ENCODE peak calls at places on chromosome 21, in nine cellular contexts. Y is prostate gland, J is body of pancreas, C is tibial nerve, M is IMR-90, E is HCT116, S is heart left ventricle, X is uterus, Z is breast epithelium. B is an unnamed sample.

GRCh38 chr21:44063151-44063912 is 43.9 kb upstream of the PWP2 start:
- DNase-seq in Y (no peak), J (no peak), C (no peak), M (no peak), E (no peak), S (no peak), X (no peak), Z (no peak), B (no peak)

GRCh38 chr21:25639922-25640670 is 1.0 kb downstream of the JAM2 start:
- DNase-seq in Y (peak; percentile 5), J (no peak), C (peak; percentile 21), M (no peak), E (no peak), S (peak; percentile 54), X (peak; percentile 38), Z (no peak), B (no peak)

GRCh38 chr21:19268634-19269138 is 865.1 kb upstream of the TMPRSS15 start:
- DNase-seq in Y (no peak), J (no peak), C (no peak), M (no peak), E (no peak), S (no peak), X (no peak), Z (no peak), B (no peak)

GRCh38 chr21:32189688-32190483 is 89.0 kb downstream of the MIS18A start:
- DNase-seq in Y (no peak), J (no peak), C (no peak), M (no peak), E (no peak), S (no peak), X (no peak), Z (no peak), B (no peak)

GRCh38 chr21:32377506-32377905 is 15.3 kb downstream of the URB1 start:
- DNase-seq in Y (no peak), J (no peak), C (no peak), M (no peak), E (no peak), S (no peak), X (no peak), Z (no peak), B (no peak)

GRCh38 chr21:45341779-45342178 is 54.1 kb upstream of the POFUT2 start:
- DNase-seq in Y (no peak), J (no peak), C (no peak), M (no peak), E (no peak), S (no peak), X (no peak), Z (no peak), B (no peak)

GRCh38 chr21:36150192-36150711 is 6.4 kb upstream of the DOP1B start:
- DNase-seq in Y (no peak), J (no peak), C (no peak), M (peak; percentile 54), E (no peak), S (peak; percentile 68), X (peak; percentile 56), Z (peak; percentile 50), B (no peak)

GRCh38 chr21:42411197-42411869 is 7.6 kb downstream of the UBASH3A start:
- DNase-seq in Y (no peak), J (no peak), C (no peak), M (no peak), E (no peak), S (no peak), X (no peak), Z (no peak), B (no peak)

GRCh38 chr21:15212214-15212613 is 147.4 kb upstream of the NRIP1 start:
- DNase-seq in Y (no peak), J (no peak), C (no peak), M (no peak), E (no peak), S (no peak), X (no peak), Z (no peak), B (no peak)

GRCh38 chr21:15208787-15209186 is 144.0 kb upstream of the NRIP1 start:
- DNase-seq in Y (no peak), J (no peak), C (no peak), M (no peak), E (no peak), S (no peak), X (no peak), Z (no peak), B (no peak)

GRCh38 chr21:15211491-15212133 is 146.8 kb upstream of the NRIP1 start:
- DNase-seq in Y (no peak), J (no peak), C (no peak), M (no peak), E (no peak), S (no peak), X (no peak), Z (no peak), B (no peak)

GRCh38 chr21:15209224-15209623 is 144.4 kb upstream of the NRIP1 start:
- DNase-seq in Y (no peak), J (no peak), C (no peak), M (no peak), E (no peak), S (no peak), X (no peak), Z (no peak), B (no peak)

DNA sequence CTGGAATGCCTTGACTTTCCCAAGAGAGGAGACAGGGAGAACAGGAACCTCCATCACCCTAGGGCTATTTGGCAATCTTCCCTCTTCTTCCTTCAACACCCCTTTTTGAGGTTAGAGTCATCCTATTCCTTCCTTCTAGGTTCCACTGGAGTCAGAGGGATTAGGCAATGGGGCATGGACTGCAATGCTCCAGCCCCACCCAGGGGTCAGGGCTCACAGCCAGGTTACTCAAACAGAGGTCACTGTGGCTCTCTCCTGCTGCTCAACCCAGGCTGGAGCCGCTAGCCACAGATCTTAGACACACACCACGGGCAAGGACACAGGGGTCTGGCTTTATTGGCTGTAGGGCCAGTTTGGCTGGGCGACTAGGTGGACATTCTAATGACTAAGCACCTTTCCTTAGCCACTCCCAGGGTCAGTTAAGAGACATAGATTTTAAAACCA is 145.5 kb upstream of the NRIP1 start:
- DNase-seq in Y (no peak), J (no peak), C (peak; percentile 50), M (no peak), E (no peak), S (peak; percentile 52), X (no peak), Z (peak; percentile 22), B (peak; percentile 57)
- TF ChIP-seq POLR2A in Y (no peak), J (no peak), C (no peak), M (no peak), E (no peak), S (no peak), X (no peak), Z (no peak), B (no peak)

DNA sequence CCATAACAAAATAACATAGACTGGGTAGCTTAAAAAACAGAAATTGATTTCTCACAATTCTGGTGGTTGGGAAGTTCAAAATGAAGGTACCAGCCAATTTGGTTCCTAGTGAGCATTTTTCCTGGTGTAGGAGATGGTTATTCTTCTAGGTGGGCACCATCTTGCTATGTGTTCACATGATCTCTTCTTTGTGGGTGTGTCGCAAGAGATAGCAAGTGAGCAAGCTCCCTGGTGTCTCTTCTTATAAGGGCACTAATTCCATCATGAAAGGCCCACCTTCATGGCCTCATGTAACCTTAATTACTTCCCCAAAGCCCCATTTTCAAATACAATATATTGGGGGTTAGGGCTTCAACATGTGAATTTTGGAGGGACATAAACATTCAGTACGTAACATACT is 38.8 kb upstream of the ATP5PO start:
- DNase-seq in Y (no peak), J (no peak), C (no peak), M (no peak), E (no peak), S (no peak), X (no peak), Z (no peak), B (no peak)
- H3K4me1 ChIP-seq in Y (no peaks in the 10 kb centered on the region), J (no peaks in the 10 kb centered on the region), C (no peaks in the 10 kb centered on the region), M (peaks cover 6% of the 10 kb centered on the region), E (peaks cover 4% of the 10 kb centered on the region), S (no peaks in the 10 kb centered on the region), X (no peaks in the 10 kb centered on the region), Z (no peaks in the 10 kb centered on the region), B (peaks cover 3% of the 10 kb centered on the region)

GRCh38 chr21:39444406-39445145 is 1.0 kb downstream of the LCA5L start:
- DNase-seq in Y (no peak), J (no peak), C (no peak), M (peak; percentile 58), E (no peak), S (no peak), X (peak; percentile 26), Z (no peak), B (no peak)

GRCh38 chr21:39447264-39447663 is 1.7 kb upstream of the LCA5L start:
- DNase-seq in Y (no peak), J (no peak), C (no peak), M (no peak), E (no peak), S (no peak), X (no peak), Z (no peak), B (no peak)

GRCh38 chr21:39441502-39442475 is 3.8 kb downstream of the LCA5L start:
- DNase-seq in Y (no peak), J (no peak), C (no peak), M (peak; percentile 68), E (peak; percentile 45), S (no peak), X (no peak), Z (no peak), B (no peak)

GRCh38 chr21:39451332-39452206 is at the start of gene SH3BGR:
- DNase-seq in Y (peak; percentile 74), J (peak; percentile 76), C (peak; percentile 31), M (no peak), E (no peak), S (peak; percentile 88), X (peak; percentile 16), Z (peak; percentile 86), B (no peak)

GRCh38 chr21:39445339-39446269 is at the start of gene LCA5L:
- DNase-seq in Y (peak; percentile 83), J (peak; percentile 94), C (peak; percentile 66), M (peak; percentile 81), E (peak; percentile 70), S (peak; percentile 94), X (peak; percentile 92), Z (peak; percentile 83), B (peak; percentile 92)
- TF ChIP-seq POLR2A in Y (peak; percentile 88), J (peak; percentile 46), C (peak; percentile 81), M (peak; percentile 59), E (peak; percentile 77), S (peak; percentile 87), X (peak; percentile 91), Z (peak; percentile 37), B (no peak)

GRCh38 chr21:15060776-15061175 is 4.0 kb downstream of the NRIP1 start:
- DNase-seq in Y (no peak), J (no peak), C (no peak), M (peak; percentile 51), E (no peak), S (no peak), X (no peak), Z (no peak), B (no peak)

GRCh38 chr21:15059397-15059796 is 5.4 kb downstream of the NRIP1 start:
- DNase-seq in Y (no peak), J (no peak), C (no peak), M (no peak), E (no peak), S (no peak), X (no peak), Z (no peak), B (no peak)

GRCh38 chr21:15061284-15061683 is 3.5 kb downstream of the NRIP1 start:
- DNase-seq in Y (no peak), J (no peak), C (no peak), M (no peak), E (no peak), S (no peak), X (no peak), Z (no peak), B (no peak)

GRCh38 chr21:15057290-15057689 is 7.5 kb downstream of the NRIP1 start:
- DNase-seq in Y (no peak), J (no peak), C (no peak), M (no peak), E (no peak), S (no peak), X (no peak), Z (no peak), B (no peak)

GRCh38 chr21:15058718-15059316 is 6.0 kb downstream of the NRIP1 start:
- DNase-seq in Y (no peak), J (no peak), C (no peak), M (peak; percentile 68), E (peak; percentile 32), S (no peak), X (no peak), Z (no peak), B (no peak)
- H3K4me1 ChIP-seq in Y (peaks cover 17% of the 10 kb centered on the region), J (peaks cover 83% of the 10 kb centered on the region), C (no peaks in the 10 kb centered on the region), M (peaks cover 6% of the 10 kb centered on the region), E (peaks cover 86% of the 10 kb centered on the region), S (peaks cover 3% of the 10 kb centered on the region), X (no peaks in the 10 kb centered on the region), Z (no peaks in the 10 kb centered on the region), B (peaks cover 34% of the 10 kb centered on the region)